ENCODE peak calls at places on chromosome 5, in six cellular contexts. M is right cardiac atrium, L is hepatocyte, B is dorsolateral prefrontal cortex, C is cardiac muscle cell, T is AG04450. X is an unnamed sample.

GRCh38 chr5:172919525-172920446 is 39.4 kb upstream of the RPL26L1 start:
- DNase-seq in M (peak), L (no peak), B (no peak), C (no peak), T (no peak), X (no peak)

GRCh38 chr5:116402235-116402634 is 172.4 kb downstream of the SEMA6A start:
- DNase-seq in M (no peak), C (no peak), T (no peak), L (no peak), B (no peak), X (no peak)

GRCh38 chr5:91598216-91598615 is 215.1 kb upstream of the ARRDC3 start:
- DNase-seq in T (no peak), M (no peak), L (no peak), B (no peak), C (no peak), X (no peak)

GRCh38 chr5:17399931-17400330 is 98.1 kb upstream of the TAF11L2 start:
- DNase-seq in B (no peak), C (peak), M (no peak), L (no peak), T (no peak), X (no peak)

GRCh38 chr5:142499591-142500384 is 175.0 kb upstream of the SPRY4 start:
- DNase-seq in L (peak), C (no peak), M (no peak), B (no peak), T (no peak), X (no peak)

GRCh38 chr5:58042933-58043606 is 416.8 kb downstream of the PLK2 start:
- DNase-seq in M (no peak), T (no peak), B (no peak), L (peak), C (no peak), X (no peak)

GRCh38 chr5:150399158-150400019 is 13.3 kb downstream of the CD74 start:
- DNase-seq in T (peak), B (no peak), M (no peak), C (no peak), L (no peak), X (no peak)

GRCh38 chr5:35031276-35031675 is 16.5 kb downstream of the AGXT2 start:
- DNase-seq in C (no peak), B (no peak), M (no peak), L (no peak), T (no peak), X (no peak)

GRCh38 chr5:96259211-96259772 is 173.8 kb downstream of the PCSK1 start:
- DNase-seq in M (no peak), B (no peak), L (no peak), T (no peak), C (no peak), X (no peak)

DNA sequence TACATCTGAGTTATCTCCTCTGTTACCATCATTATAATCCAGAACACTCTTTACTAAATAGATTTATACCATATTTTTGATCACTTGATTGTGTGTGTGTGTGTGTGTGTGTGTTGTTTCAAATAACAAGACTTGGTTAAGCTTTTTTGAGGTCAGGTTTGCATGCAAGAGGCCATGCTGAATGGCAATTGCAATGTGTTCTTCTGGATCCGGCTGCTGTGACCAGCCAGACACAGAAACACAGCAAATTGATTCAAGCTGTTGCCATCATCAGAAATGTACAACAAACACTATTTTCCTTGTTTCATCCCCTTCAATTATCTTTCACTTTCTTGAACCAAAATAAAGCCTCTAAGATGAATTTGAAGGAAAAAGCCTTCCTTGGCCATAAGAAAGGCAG is 54.0 kb downstream of the DPYSL3 start:
- DNase-seq in B (no peak), L (no peak), M (no peak), T (no peak), C (no peak), X (no peak)
- H3K27ac ChIP-seq in B (no peak), L (peak), M (no peak), T (no peak), C (no peak), X (no peak)

DNA sequence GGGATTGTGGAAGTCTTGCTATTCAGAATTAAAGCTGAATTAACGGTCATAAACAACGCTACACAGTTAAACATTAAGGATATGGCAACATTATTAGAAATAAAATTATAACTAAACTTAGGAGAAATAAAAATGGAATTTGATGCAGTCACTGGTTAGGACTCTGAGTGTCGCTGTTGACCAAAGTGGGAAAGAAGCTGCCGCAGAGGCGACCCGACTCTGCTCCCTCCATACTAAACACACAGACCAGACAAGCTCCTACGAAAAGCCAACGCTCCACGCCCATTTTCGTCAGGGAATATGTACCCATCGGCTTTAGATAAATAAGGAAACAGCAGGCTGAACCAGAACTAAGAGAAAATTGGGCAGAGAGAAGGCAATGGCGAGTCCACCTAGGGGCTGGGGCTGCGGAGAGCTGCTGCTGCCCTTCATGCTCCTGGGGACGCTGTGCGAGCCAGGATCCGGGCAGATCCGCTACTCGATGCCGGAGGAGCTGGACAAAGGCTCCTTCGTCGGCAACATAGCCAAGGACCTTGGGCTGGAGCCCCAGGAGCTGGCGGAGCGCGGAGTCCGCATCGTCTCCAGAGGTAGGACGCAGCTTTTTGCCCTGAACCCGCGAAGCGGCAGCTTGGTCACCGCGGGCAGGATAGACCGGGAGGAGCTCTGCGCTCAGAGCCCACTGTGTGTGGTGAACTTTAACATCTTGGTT is at the start of gene PCDHGA5:
- DNase-seq in M (no peak), T (no peak), C (no peak), L (no peak), B (no peak), X (no peak)
- H3K27ac ChIP-seq in M (no peak), T (no peak), C (no peak), L (no peak), B (no peak), X (no peak)

DNA sequence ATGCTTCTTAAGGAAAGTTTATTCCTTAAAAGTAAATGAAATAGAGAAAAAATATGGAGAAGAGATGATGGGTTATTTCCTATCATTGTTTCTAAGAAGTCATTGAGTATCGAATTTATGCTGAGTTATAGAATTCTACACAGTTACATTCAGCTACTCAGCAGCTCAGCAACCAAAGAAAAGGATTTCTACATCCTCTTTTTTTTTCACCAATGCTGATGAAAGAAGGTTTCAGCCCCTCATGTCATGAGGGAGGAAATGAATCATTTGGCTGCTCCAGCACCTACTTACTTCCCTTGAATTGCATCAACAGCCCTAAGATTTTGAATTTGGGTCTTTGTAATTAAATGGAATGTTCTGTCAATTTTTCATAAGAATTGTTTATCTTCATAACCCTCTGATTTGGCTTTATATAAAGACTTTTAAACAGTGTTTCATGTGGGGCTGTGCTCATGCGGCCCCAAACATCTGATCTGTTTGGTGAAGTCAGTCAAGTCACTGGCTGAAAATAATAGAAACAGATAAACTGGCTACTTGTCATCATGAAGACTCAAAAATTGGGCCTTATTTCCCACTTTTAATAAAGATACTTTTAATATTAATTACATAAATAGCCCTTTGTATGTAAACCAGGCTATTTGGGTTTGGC is 18.5 kb upstream of the SNX2 start:
- DNase-seq in C (no peak), T (peak), M (no peak), B (no peak), L (no peak), X (no peak)
- H3K27ac ChIP-seq in C (no peak), T (peak), M (no peak), B (no peak), L (no peak), X (no peak)

GRCh38 chr5:162657076-162657475 is 589.5 kb downstream of the GABRG2 start:
- DNase-seq in C (no peak), T (no peak), M (no peak), L (no peak), B (no peak), X (no peak)
- H3K27ac ChIP-seq in C (no peak), T (no peak), M (no peak), L (no peak), B (no peak), X (no peak)

DNA sequence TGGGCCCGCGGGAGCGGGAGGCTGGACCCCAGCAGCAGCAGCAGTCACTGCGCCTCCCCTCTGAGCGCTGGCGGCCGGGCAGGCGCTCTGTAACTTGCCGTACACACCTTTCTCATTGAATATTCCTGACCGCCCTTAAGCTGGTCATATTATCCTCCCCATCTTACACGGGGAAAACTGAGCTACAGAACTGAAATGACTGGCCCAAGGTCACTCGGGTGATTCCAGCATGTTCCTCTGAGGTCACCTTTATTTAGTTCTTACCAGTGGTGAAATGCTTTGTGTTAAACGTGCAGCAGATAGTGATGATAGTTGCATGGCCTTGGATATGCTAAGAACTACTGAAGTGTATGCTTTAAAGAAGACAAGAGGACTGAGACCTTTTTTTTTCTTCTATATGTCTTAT is 607 bp downstream of the UQCRQ start:
- DNase-seq in M (no peak), L (no peak), B (no peak), T (no peak), C (no peak), X (no peak)
- H3K27ac ChIP-seq in M (peak), L (peak), B (peak), T (peak), C (peak), X (peak)

GRCh38 chr5:146024034-146024433 is 81.3 kb downstream of the PLAC8L1 start:
- DNase-seq in M (no peak), T (no peak), C (no peak), L (no peak), B (no peak), X (no peak)
- H3K27ac ChIP-seq in M (no peak), T (no peak), C (no peak), L (no peak), B (no peak), X (no peak)

GRCh38 chr5:181160144-181160754 is 12.9 kb downstream of the OR2V2 start:
- DNase-seq in L (peak), B (peak), T (no peak), C (peak), M (peak), X (no peak)

GRCh38 chr5:181164076-181164952 is 16.9 kb downstream of the OR2V2 start:
- DNase-seq in M (no peak), T (no peak), C (no peak), L (no peak), B (no peak), X (no peak)

GRCh38 chr5:181159286-181160143 is 12.1 kb downstream of the OR2V2 start:
- DNase-seq in B (peak), L (peak), M (peak), T (peak), C (peak), X (peak)

GRCh38 chr5:181163487-181164075 is 16.2 kb downstream of the OR2V2 start:
- DNase-seq in M (no peak), T (no peak), L (no peak), C (no peak), B (no peak), X (no peak)

GRCh38 chr5:181161534-181162175 is 14.3 kb downstream of the OR2V2 start:
- DNase-seq in L (no peak), C (no peak), M (no peak), B (no peak), T (no peak), X (peak)
- H3K27ac ChIP-seq in L (peak), C (no peak), M (no peak), B (peak), T (peak), X (no peak)

GRCh38 chr5:119468286-119468685 is 16.0 kb downstream of the HSD17B4 start:
- DNase-seq in L (no peak), T (no peak), B (no peak), M (no peak), C (no peak), X (no peak)
- H3K27ac ChIP-seq in L (no peak), T (no peak), B (no peak), M (no peak), C (no peak), X (no peak)

GRCh38 chr5:36739751-36740221 is 133.4 kb downstream of the SLC1A3 start:
- DNase-seq in M (peak), T (peak), B (peak), L (peak), C (peak), X (peak)

GRCh38 chr5:36744678-36745659 is 131.6 kb upstream of the NIPBL start:
- DNase-seq in L (peak), C (peak), T (peak), M (peak), B (peak), X (peak)

GRCh38 chr5:36744041-36744677 is 132.4 kb upstream of the NIPBL start:
- DNase-seq in M (no peak), T (no peak), B (no peak), C (peak), L (peak), X (no peak)

GRCh38 chr5:36740259-36740898 is 134.0 kb downstream of the SLC1A3 start:
- DNase-seq in T (no peak), C (no peak), B (no peak), L (no peak), M (no peak), X (no peak)

GRCh38 chr5:36741138-36741537 is 134.7 kb downstream of the SLC1A3 start:
- DNase-seq in M (no peak), B (no peak), C (no peak), T (no peak), L (no peak), X (no peak)
- H3K27ac ChIP-seq in M (no peak), B (no peak), C (no peak), T (no peak), L (no peak), X (no peak)